ENCODE peak calls at places on chromosomes 6 and 20, in eight cellular contexts. I is psoas muscle; S is tibial nerve; N is thoracic aorta; Z is CD4-positive, alpha-beta memory T cell; D is caudate nucleus; L is CD8-positive, alpha-beta T cell; R is aorta. Y is an unnamed sample.

GRCh38 chr6:53189554-53189953 is 40.9 kb upstream of the GCM1 start:
- DNase-seq in I (no peak), S (no peak), N (no peak), Z (no peak), D (no peak), L (no peak), R (no peak), Y (no peak)

GRCh38 chr6:114382401-114382800 is 39.6 kb upstream of the HS3ST5 start:
- DNase-seq in I (no peak), S (no peak), N (no peak), Z (no peak), D (no peak), L (no peak), R (no peak), Y (no peak)

GRCh38 chr6:65937982-65938381 is 231.0 kb upstream of the EYS start:
- DNase-seq in I (no peak), S (no peak), N (no peak), Z (no peak), D (no peak), L (no peak), R (peak), Y (no peak)

GRCh38 chr6:145071836-145072235 is 663.5 kb downstream of the EPM2A start:
- DNase-seq in I (no peak), S (no peak), N (no peak), Z (no peak), D (no peak), L (no peak), R (no peak), Y (peak)

GRCh38 chr20:5703542-5704215 is 46.5 kb upstream of the SHLD1 start:
- DNase-seq in I (no peak), S (no peak), N (no peak), Z (no peak), D (no peak), L (no peak), R (no peak), Y (no peak)

GRCh38 chr20:36405255-36405654 is 99.1 kb downstream of the DLGAP4 start:
- DNase-seq in I (no peak), S (no peak), N (no peak), Z (no peak), D (no peak), L (no peak), R (no peak), Y (no peak)

GRCh38 chr6:107744927-107745326 is 79.2 kb downstream of the SCML4 start:
- DNase-seq in I (no peak), S (no peak), N (no peak), Z (no peak), D (no peak), L (no peak), R (no peak), Y (no peak)

GRCh38 chr6:33718713-33719112 is 7.2 kb upstream of the UQCC2 start:
- DNase-seq in I (no peak), S (no peak), N (no peak), Z (no peak), D (no peak), L (no peak), R (no peak), Y (no peak)

GRCh38 chr6:90483116-90483839 is 103.6 kb downstream of the MAP3K7 start:
- DNase-seq in I (no peak), S (no peak), N (no peak), Z (no peak), D (no peak), L (no peak), R (no peak), Y (no peak)

GRCh38 chr6:312704-313485 is 20.6 kb downstream of the DUSP22 start:
- DNase-seq in I (no peak), S (no peak), N (no peak), Z (no peak), D (no peak), L (no peak), R (no peak), Y (no peak)

GRCh38 chr6:145669627-145670034 is 65.7 kb downstream of the EPM2A start:
- DNase-seq in I (no peak), S (no peak), N (no peak), Z (no peak), D (no peak), L (no peak), R (no peak), Y (no peak)

GRCh38 chr20:46135856-46136633 is 17.9 kb downstream of the CD40 start:
- DNase-seq in I (no peak), S (no peak), N (no peak), Z (no peak), D (no peak), L (no peak), R (no peak), Y (no peak)

GRCh38 chr20:32966881-32967781 is 37.1 kb downstream of the SUN5 start:
- DNase-seq in I (no peak), S (no peak), N (no peak), Z (peak), D (no peak), L (peak), R (no peak), Y (no peak)

GRCh38 chr6:106525885-106526280 is 103.4 kb downstream of the RTN4IP1 start:
- DNase-seq in I (no peak), S (no peak), N (no peak), Z (peak), D (no peak), L (no peak), R (no peak), Y (no peak)
- H3K27ac ChIP-seq in I (no peak), S (no peak), N (no peak), Z (peak), D (no peak), L (peak), R (no peak), Y (peak)

DNA sequence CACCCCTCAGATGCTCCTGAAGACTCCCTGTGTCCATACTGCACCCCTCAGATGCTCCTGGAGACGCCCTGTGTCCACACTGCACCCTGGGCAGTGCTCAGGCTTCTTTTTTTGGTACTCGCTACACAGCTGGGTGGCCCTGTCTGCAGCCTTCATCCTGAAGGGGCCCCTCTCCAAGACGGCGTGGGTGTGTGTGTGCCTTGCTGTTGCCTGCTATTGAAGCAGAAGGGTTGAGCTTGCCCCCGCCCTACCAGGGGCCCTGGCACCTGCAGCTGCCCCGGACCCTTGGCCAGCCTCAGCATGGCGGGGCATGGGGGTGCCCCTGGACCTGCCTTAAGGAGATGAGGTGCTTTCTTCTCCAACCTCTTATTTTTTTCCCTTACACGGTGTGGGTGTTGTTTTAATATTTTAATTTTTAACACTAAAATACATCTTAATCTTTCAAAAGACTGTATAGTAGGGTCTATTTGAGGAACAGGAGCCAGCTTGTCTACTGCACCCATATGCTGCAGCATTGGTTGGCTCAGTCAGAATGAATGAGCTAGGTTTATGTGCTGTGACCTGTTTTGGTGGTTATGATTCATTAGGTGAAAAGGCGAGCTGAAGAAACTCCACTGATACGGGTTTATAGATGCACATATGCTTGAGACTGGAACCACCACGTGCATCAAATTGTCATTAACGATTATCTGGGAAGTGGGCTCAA is 135.9 kb downstream of the AGPAT4 start:
- DNase-seq in I (no peak), S (no peak), N (no peak), Z (no peak), D (no peak), L (no peak), R (peak), Y (peak)
- H3K27ac ChIP-seq in I (no peak), S (no peak), N (no peak), Z (no peak), D (peak), L (no peak), R (no peak), Y (no peak)

GRCh38 chr6:109891924-109892323 is 86.2 kb upstream of the GPR6 start:
- DNase-seq in I (no peak), S (no peak), N (no peak), Z (no peak), D (no peak), L (no peak), R (no peak), Y (no peak)
- H3K27ac ChIP-seq in I (no peak), S (peak), N (no peak), Z (no peak), D (no peak), L (no peak), R (no peak), Y (no peak)

GRCh38 chr6:29675561-29675960 is 5.4 kb downstream of the ZFP57 start:
- DNase-seq in I (no peak), S (no peak), N (no peak), Z (no peak), D (no peak), L (no peak), R (no peak), Y (no peak)
- H3K27ac ChIP-seq in I (no peak), S (no peak), N (no peak), Z (no peak), D (no peak), L (no peak), R (no peak), Y (peak)

DNA sequence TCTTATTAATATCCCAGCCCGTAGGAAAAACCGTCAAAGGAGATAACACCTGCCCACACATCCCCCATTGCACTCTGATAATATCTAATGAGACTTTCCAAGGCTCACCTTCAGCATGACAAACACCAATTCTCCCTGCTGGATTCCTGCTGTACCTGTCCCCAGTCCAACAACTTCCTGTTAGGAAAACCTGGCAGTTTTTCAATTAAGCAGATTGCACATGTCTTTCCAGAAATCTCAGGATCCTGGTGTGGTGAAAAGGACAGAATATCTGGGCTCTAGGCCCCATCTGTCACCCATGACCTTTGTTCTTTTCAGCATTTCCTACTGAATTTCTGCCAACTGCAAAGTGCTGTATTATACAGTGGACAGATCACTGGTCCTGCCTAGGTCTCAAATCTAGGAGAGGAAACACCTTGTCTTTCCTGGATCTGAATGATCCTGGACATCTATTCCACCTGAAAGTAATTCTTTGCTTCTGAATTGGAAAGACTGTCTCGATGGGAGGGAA is 27.7 kb upstream of the DTNBP1 start:
- DNase-seq in I (no peak), S (no peak), N (no peak), Z (no peak), D (no peak), L (no peak), R (no peak), Y (no peak)
- H3K27ac ChIP-seq in I (peak), S (no peak), N (peak), Z (no peak), D (no peak), L (no peak), R (peak), Y (no peak)

GRCh38 chr20:44075191-44075949 is 111.6 kb downstream of the JPH2 start:
- DNase-seq in I (no peak), S (no peak), N (no peak), Z (no peak), D (no peak), L (no peak), R (no peak), Y (no peak)
- H3K27ac ChIP-seq in I (no peak), S (no peak), N (peak), Z (no peak), D (no peak), L (no peak), R (no peak), Y (no peak)

GRCh38 chr6:88165087-88165876 is 865 bp downstream of the CNR1 start:
- DNase-seq in I (no peak), S (no peak), N (no peak), Z (no peak), D (no peak), L (no peak), R (no peak), Y (no peak)
- H3K27ac ChIP-seq in I (no peak), S (peak), N (no peak), Z (no peak), D (peak), L (no peak), R (no peak), Y (no peak)

DNA sequence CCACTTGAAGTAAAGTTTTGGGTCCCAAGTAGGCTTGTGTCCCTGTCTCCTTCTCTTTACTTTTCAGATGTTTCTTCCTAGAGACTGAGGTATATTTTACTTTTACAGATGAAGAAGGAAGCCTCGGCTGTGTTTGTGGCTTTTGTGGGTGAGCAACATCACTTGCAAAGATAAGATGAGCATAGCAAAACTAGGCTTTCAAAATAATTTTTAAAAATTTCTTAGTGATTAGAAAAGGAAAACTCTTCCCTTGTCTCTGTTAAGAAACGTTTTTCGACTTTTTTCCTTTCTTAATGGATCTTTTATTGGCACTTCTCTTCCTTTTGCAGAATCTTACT is 7.6 kb downstream of the PTPN1 start:
- DNase-seq in I (no peak), S (no peak), N (no peak), Z (peak), D (no peak), L (peak), R (no peak), Y (no peak)
- H3K27ac ChIP-seq in I (no peak), S (no peak), N (peak), Z (peak), D (no peak), L (peak), R (no peak), Y (peak)

GRCh38 chr20:44909872-44910689 is at the start of gene PABPC1L:
- DNase-seq in I (peak), S (no peak), N (no peak), Z (peak), D (peak), L (peak), R (peak), Y (no peak)
- H3K27ac ChIP-seq in I (no peak), S (no peak), N (no peak), Z (peak), D (no peak), L (peak), R (no peak), Y (peak)

DNA sequence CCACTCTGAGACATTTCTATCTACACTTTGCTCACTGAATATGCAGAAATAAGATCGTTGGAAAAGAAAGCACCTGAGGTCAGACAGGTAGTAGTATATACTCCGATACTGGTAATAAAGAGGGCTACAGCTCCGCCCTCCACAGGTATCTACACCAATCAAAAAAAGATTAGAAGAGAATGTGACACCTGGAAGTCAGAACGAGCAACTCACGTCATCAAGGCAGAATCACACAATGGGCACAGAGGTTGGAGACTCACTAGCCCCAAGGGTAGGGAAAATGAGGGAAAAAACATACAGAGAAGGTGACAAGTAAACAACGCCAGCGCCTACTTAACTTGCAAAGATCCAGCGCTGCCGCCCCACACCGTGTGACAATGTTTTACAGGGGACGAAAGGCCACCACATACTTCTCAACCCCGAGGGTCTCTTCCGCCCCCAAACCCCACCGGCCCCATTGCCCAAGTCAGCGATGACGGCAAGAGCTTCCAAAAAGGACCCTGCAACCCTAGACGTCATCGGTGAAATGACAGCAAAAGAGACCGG is 656 bp downstream of the LMBRD1 start:
- DNase-seq in I (no peak), S (no peak), N (no peak), Z (peak), D (peak), L (peak), R (no peak), Y (peak)
- H3K27ac ChIP-seq in I (peak), S (peak), N (peak), Z (peak), D (peak), L (peak), R (peak), Y (peak)

Y was measured in epithelial cell of prostate.